ENCODE peak calls at places on chromosome 22, in seven cellular contexts. One of them, this sample, is unnamed.

GRCh38 chr22:19890502-19891349 is 36.1 kb upstream of the GNB1L start:
- DNase-seq in fibroblast of pulmonary artery: no peak
- DNase-seq in kidney: peak
- DNase-seq in brain microvascular endothelial cell: no peak
- DNase-seq in right atrium auricular region: no peak
- DNase-seq in HCT116: no peak
- DNase-seq in CD4-positive, alpha-beta T cell: no peak
- DNase-seq in this sample: no peak

GRCh38 chr22:32355760-32356159 is 1.9 kb upstream of the RFPL3 start:
- DNase-seq in CD4-positive, alpha-beta T cell: no peak
- DNase-seq in kidney: no peak
- DNase-seq in HCT116: peak
- DNase-seq in brain microvascular endothelial cell: no peak
- DNase-seq in right atrium auricular region: no peak
- DNase-seq in fibroblast of pulmonary artery: no peak
- DNase-seq in this sample: no peak

GRCh38 chr22:37060801-37061610 is 9.5 kb downstream of the KCTD17 start:
- DNase-seq in fibroblast of pulmonary artery: no peak
- DNase-seq in brain microvascular endothelial cell: no peak
- DNase-seq in CD4-positive, alpha-beta T cell: no peak
- DNase-seq in HCT116: no peak
- DNase-seq in right atrium auricular region: no peak
- DNase-seq in kidney: peak
- DNase-seq in this sample: no peak

GRCh38 chr22:35357883-35358621 is 22.8 kb upstream of the HMOX1 start:
- DNase-seq in kidney: no peak
- DNase-seq in right atrium auricular region: no peak
- DNase-seq in brain microvascular endothelial cell: no peak
- DNase-seq in CD4-positive, alpha-beta T cell: no peak
- DNase-seq in HCT116: peak
- DNase-seq in fibroblast of pulmonary artery: no peak
- DNase-seq in this sample: no peak

GRCh38 chr22:39448205-39449054 is 8.4 kb upstream of the MGAT3 start:
- DNase-seq in HCT116: no peak
- DNase-seq in fibroblast of pulmonary artery: no peak
- DNase-seq in CD4-positive, alpha-beta T cell: no peak
- DNase-seq in right atrium auricular region: no peak
- DNase-seq in kidney: peak
- DNase-seq in brain microvascular endothelial cell: no peak
- DNase-seq in this sample: no peak

GRCh38 chr22:46001426-46002106 is 24.6 kb upstream of the WNT7B start:
- DNase-seq in fibroblast of pulmonary artery: no peak
- DNase-seq in right atrium auricular region: no peak
- DNase-seq in CD4-positive, alpha-beta T cell: no peak
- DNase-seq in HCT116: no peak
- DNase-seq in brain microvascular endothelial cell: no peak
- DNase-seq in kidney: peak
- DNase-seq in this sample: no peak

GRCh38 chr22:38070250-38070921 is 13.2 kb downstream of the PICK1 start:
- DNase-seq in brain microvascular endothelial cell: no peak
- DNase-seq in fibroblast of pulmonary artery: no peak
- DNase-seq in right atrium auricular region: no peak
- DNase-seq in CD4-positive, alpha-beta T cell: no peak
- DNase-seq in kidney: peak
- DNase-seq in HCT116: no peak
- DNase-seq in this sample: no peak

GRCh38 chr22:29480512-29481264 is 670 bp downstream of the NEFH start:
- DNase-seq in brain microvascular endothelial cell: no peak
- DNase-seq in right atrium auricular region: no peak
- DNase-seq in kidney: no peak
- DNase-seq in CD4-positive, alpha-beta T cell: no peak
- DNase-seq in HCT116: no peak
- DNase-seq in fibroblast of pulmonary artery: peak
- DNase-seq in this sample: peak

GRCh38 chr22:44067901-44068300 is 43.8 kb downstream of the PARVB start:
- DNase-seq in fibroblast of pulmonary artery: no peak
- DNase-seq in kidney: no peak
- DNase-seq in HCT116: no peak
- DNase-seq in brain microvascular endothelial cell: no peak
- DNase-seq in right atrium auricular region: no peak
- DNase-seq in CD4-positive, alpha-beta T cell: no peak
- DNase-seq in this sample: no peak

DNA sequence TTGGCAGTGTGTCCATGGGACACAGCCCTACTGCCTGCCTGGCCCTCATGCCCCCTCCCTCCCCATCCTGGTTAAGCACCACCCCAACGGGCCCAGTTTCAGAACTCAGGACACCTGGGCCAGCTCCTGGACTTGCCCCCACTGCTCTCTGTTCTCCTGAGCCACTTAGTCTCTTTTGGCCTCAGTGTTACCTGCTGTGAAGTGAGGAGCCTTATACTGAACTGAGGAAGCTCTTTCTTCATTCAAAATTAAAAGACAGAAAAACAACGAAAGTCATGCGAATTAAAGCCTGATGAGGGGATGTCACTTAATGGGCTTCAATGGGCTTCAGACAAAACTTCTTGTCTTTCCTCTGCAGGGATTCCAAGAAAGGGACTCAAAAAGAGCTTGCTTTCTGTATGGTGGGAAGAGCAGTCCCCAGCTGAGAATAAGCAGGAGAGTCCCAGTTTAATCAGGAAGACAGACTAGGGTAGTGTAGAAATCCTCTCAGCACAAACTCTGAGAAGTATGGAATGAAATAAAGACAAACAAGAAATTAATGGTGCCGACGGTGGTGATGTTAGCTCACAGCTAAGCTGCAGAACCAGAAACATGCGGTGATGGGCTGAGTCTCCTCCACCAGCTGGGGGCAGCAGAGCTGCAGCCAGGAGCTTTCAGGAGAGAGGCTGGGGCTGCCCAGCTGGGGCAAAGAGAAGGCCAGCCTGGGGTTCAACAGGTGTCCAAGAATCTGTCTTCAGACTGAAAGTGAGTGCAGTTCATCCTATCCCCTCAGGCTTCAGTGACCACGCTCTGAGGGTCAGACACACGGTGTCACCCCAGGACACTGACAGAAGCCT is 101.0 kb downstream of the GGTLC2 start:
- DNase-seq in HCT116: no peak
- DNase-seq in CD4-positive, alpha-beta T cell: no peak
- DNase-seq in kidney: no peak
- DNase-seq in fibroblast of pulmonary artery: peak
- DNase-seq in right atrium auricular region: no peak
- DNase-seq in brain microvascular endothelial cell: peak
- DNase-seq in this sample: no peak
- TF ChIP-seq CTCF in HCT116: peak
- TF ChIP-seq CTCF in CD4-positive, alpha-beta T cell: peak
- TF ChIP-seq CTCF in kidney: peak
- TF ChIP-seq CTCF in fibroblast of pulmonary artery: peak
- TF ChIP-seq CTCF in right atrium auricular region: peak
- TF ChIP-seq CTCF in brain microvascular endothelial cell: peak
- TF ChIP-seq CTCF in this sample: peak

GRCh38 chr22:24859587-24859986 is 53.6 kb downstream of the SGSM1 start:
- DNase-seq in kidney: no peak
- DNase-seq in CD4-positive, alpha-beta T cell: no peak
- DNase-seq in brain microvascular endothelial cell: no peak
- DNase-seq in right atrium auricular region: no peak
- DNase-seq in HCT116: no peak
- DNase-seq in fibroblast of pulmonary artery: no peak
- DNase-seq in this sample: no peak
- TF ChIP-seq CTCF in kidney: no peak
- TF ChIP-seq CTCF in CD4-positive, alpha-beta T cell: no peak
- TF ChIP-seq CTCF in brain microvascular endothelial cell: no peak
- TF ChIP-seq CTCF in right atrium auricular region: no peak
- TF ChIP-seq CTCF in HCT116: no peak
- TF ChIP-seq CTCF in fibroblast of pulmonary artery: no peak
- TF ChIP-seq CTCF in this sample: no peak

GRCh38 chr22:31104869-31105268 is 2.5 kb downstream of the SELENOM start:
- DNase-seq in kidney: no peak
- DNase-seq in HCT116: no peak
- DNase-seq in fibroblast of pulmonary artery: no peak
- DNase-seq in brain microvascular endothelial cell: no peak
- DNase-seq in CD4-positive, alpha-beta T cell: no peak
- DNase-seq in right atrium auricular region: no peak
- DNase-seq in this sample: no peak
- TF ChIP-seq CTCF in kidney: no peak
- TF ChIP-seq CTCF in HCT116: no peak
- TF ChIP-seq CTCF in fibroblast of pulmonary artery: peak
- TF ChIP-seq CTCF in brain microvascular endothelial cell: peak
- TF ChIP-seq CTCF in CD4-positive, alpha-beta T cell: no peak
- TF ChIP-seq CTCF in right atrium auricular region: peak
- TF ChIP-seq CTCF in this sample: peak

GRCh38 chr22:30667486-30668305 is at the start of gene DUSP18:
- DNase-seq in right atrium auricular region: peak
- DNase-seq in brain microvascular endothelial cell: peak
- DNase-seq in kidney: peak
- DNase-seq in HCT116: peak
- DNase-seq in fibroblast of pulmonary artery: peak
- DNase-seq in CD4-positive, alpha-beta T cell: peak
- DNase-seq in this sample: peak
- TF ChIP-seq CTCF in right atrium auricular region: peak
- TF ChIP-seq CTCF in brain microvascular endothelial cell: peak
- TF ChIP-seq CTCF in kidney: no peak
- TF ChIP-seq CTCF in HCT116: no peak
- TF ChIP-seq CTCF in fibroblast of pulmonary artery: peak
- TF ChIP-seq CTCF in CD4-positive, alpha-beta T cell: no peak
- TF ChIP-seq CTCF in this sample: no peak

GRCh38 chr22:40524392-40525249 is 111.9 kb downstream of the MRTFA start:
- DNase-seq in HCT116: no peak
- DNase-seq in brain microvascular endothelial cell: no peak
- DNase-seq in right atrium auricular region: no peak
- DNase-seq in fibroblast of pulmonary artery: peak
- DNase-seq in CD4-positive, alpha-beta T cell: no peak
- DNase-seq in kidney: no peak
- DNase-seq in this sample: no peak
- TF ChIP-seq CTCF in HCT116: peak
- TF ChIP-seq CTCF in brain microvascular endothelial cell: peak
- TF ChIP-seq CTCF in right atrium auricular region: peak
- TF ChIP-seq CTCF in fibroblast of pulmonary artery: peak
- TF ChIP-seq CTCF in CD4-positive, alpha-beta T cell: no peak
- TF ChIP-seq CTCF in kidney: peak
- TF ChIP-seq CTCF in this sample: peak

GRCh38 chr22:26674211-26675190 is 17.1 kb downstream of the MIAT start:
- DNase-seq in fibroblast of pulmonary artery: no peak
- DNase-seq in HCT116: no peak
- DNase-seq in CD4-positive, alpha-beta T cell: no peak
- DNase-seq in brain microvascular endothelial cell: no peak
- DNase-seq in right atrium auricular region: no peak
- DNase-seq in kidney: no peak
- DNase-seq in this sample: no peak
- TF ChIP-seq CTCF in fibroblast of pulmonary artery: no peak
- TF ChIP-seq CTCF in HCT116: no peak
- TF ChIP-seq CTCF in CD4-positive, alpha-beta T cell: no peak
- TF ChIP-seq CTCF in brain microvascular endothelial cell: no peak
- TF ChIP-seq CTCF in right atrium auricular region: no peak
- TF ChIP-seq CTCF in kidney: no peak
- TF ChIP-seq CTCF in this sample: no peak

DNA sequence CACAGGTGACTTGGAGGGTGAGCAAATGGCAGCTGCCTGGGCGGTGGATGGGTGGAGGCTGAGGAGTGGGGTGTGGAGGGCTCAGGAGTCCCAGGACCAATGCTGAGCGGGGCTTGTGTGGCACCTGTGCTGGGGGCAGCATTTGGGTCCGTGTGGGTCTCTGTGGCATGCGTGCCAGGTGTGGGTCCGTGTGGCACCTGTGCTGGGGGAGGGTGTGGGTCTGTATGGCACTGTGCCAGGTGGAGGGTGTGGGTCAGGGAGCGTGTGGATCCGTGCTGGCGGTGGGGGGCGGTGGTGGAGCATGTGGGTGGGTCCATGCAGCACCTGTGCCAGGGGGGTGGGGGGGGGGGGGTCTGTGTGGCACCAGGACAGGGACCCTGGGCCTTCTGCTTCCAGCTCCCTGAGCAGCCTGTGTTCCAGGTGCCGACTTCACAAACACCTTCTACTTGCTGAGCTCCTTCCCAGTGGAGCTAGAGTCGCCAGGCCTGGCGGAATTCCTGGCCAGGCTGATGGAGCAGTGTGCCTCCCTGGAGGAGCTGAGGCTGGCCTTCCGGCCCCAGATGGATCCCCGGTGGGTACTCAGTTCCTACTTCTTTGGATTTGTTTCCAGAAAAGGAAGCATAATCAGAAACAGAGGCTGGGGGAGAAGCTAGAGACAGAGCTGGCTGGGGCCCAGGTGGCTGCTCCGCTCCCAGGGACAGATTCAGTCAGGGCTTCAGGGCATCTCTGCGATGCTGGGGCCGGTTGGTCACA is 14.7 kb downstream of the SELENOO start:
- DNase-seq in HCT116: no peak
- DNase-seq in right atrium auricular region: no peak
- DNase-seq in kidney: no peak
- DNase-seq in CD4-positive, alpha-beta T cell: no peak
- DNase-seq in fibroblast of pulmonary artery: no peak
- DNase-seq in brain microvascular endothelial cell: no peak
- DNase-seq in this sample: no peak
- TF ChIP-seq CTCF in HCT116: no peak
- TF ChIP-seq CTCF in right atrium auricular region: no peak
- TF ChIP-seq CTCF in kidney: no peak
- TF ChIP-seq CTCF in CD4-positive, alpha-beta T cell: no peak
- TF ChIP-seq CTCF in fibroblast of pulmonary artery: no peak
- TF ChIP-seq CTCF in brain microvascular endothelial cell: no peak
- TF ChIP-seq CTCF in this sample: no peak

GRCh38 chr22:50400406-50400805 is 57.3 kb downstream of the PPP6R2 start:
- DNase-seq in CD4-positive, alpha-beta T cell: no peak
- DNase-seq in brain microvascular endothelial cell: no peak
- DNase-seq in right atrium auricular region: no peak
- DNase-seq in fibroblast of pulmonary artery: no peak
- DNase-seq in HCT116: no peak
- DNase-seq in kidney: no peak
- DNase-seq in this sample: no peak

GRCh38 chr22:50398698-50399648 is 55.8 kb downstream of the PPP6R2 start:
- DNase-seq in HCT116: no peak
- DNase-seq in CD4-positive, alpha-beta T cell: no peak
- DNase-seq in right atrium auricular region: no peak
- DNase-seq in brain microvascular endothelial cell: no peak
- DNase-seq in fibroblast of pulmonary artery: no peak
- DNase-seq in kidney: no peak
- DNase-seq in this sample: no peak

GRCh38 chr22:50400931-50401330 is 57.8 kb downstream of the PPP6R2 start:
- DNase-seq in CD4-positive, alpha-beta T cell: no peak
- DNase-seq in fibroblast of pulmonary artery: no peak
- DNase-seq in brain microvascular endothelial cell: no peak
- DNase-seq in HCT116: no peak
- DNase-seq in kidney: no peak
- DNase-seq in right atrium auricular region: no peak
- DNase-seq in this sample: no peak

GRCh38 chr22:50401907-50402306 is 58.8 kb downstream of the PPP6R2 start:
- DNase-seq in brain microvascular endothelial cell: no peak
- DNase-seq in fibroblast of pulmonary artery: no peak
- DNase-seq in HCT116: no peak
- DNase-seq in CD4-positive, alpha-beta T cell: no peak
- DNase-seq in right atrium auricular region: no peak
- DNase-seq in kidney: no peak
- DNase-seq in this sample: no peak

GRCh38 chr22:50399751-50400331 is 56.7 kb downstream of the PPP6R2 start:
- DNase-seq in CD4-positive, alpha-beta T cell: no peak
- DNase-seq in right atrium auricular region: no peak
- DNase-seq in brain microvascular endothelial cell: peak
- DNase-seq in HCT116: peak
- DNase-seq in fibroblast of pulmonary artery: peak
- DNase-seq in kidney: no peak
- DNase-seq in this sample: no peak
- TF ChIP-seq CTCF in CD4-positive, alpha-beta T cell: no peak
- TF ChIP-seq CTCF in right atrium auricular region: peak
- TF ChIP-seq CTCF in brain microvascular endothelial cell: peak
- TF ChIP-seq CTCF in HCT116: peak
- TF ChIP-seq CTCF in fibroblast of pulmonary artery: peak
- TF ChIP-seq CTCF in kidney: no peak
- TF ChIP-seq CTCF in this sample: peak

This sample was measured in D721Med.